ENCODE peak calls at places on chromosomes 4 and X, in nine cellular contexts. W, G, R, K, N, Y, V, E and Z are unnamed samples. For H3K27me3 and H3K4me1, the result is how much of the 10 kb centered on the place peaks cover.

GRCh38 chrX:153519569-153520285 is 2.3 kb downstream of the ATP2B3 start:
- DNase-seq in W (no peak), G (peak), R (no peak), K (no peak), N (no peak), Y (no peak), V (no peak), E (no peak), Z (no peak)

GRCh38 chr4:147370473-147370872 is 110.4 kb upstream of the EDNRA start:
- DNase-seq in W (no peak), G (peak), R (no peak), K (no peak), N (no peak), Y (no peak), V (no peak), E (no peak), Z (peak)

GRCh38 chrX:106599411-106599810 is 12.4 kb upstream of the RADX start:
- DNase-seq in W (no peak), G (no peak), R (no peak), K (no peak), N (no peak), Y (no peak), V (no peak), E (no peak), Z (no peak)

GRCh38 chr4:95701500-95701899 is 138.4 kb upstream of the PDHA2 start:
- DNase-seq in W (no peak), G (no peak), R (peak), K (no peak), N (no peak), Y (no peak), V (no peak), E (no peak), Z (no peak)

GRCh38 chr4:74805601-74806000 is 11.3 kb upstream of the BTC start:
- DNase-seq in W (no peak), G (peak), R (no peak), K (no peak), N (no peak), Y (no peak), V (no peak), E (no peak), Z (no peak)

GRCh38 chr4:141891260-141892120 is 255.1 kb downstream of the IL15 start:
- DNase-seq in W (no peak), G (no peak), R (no peak), K (no peak), N (no peak), Y (no peak), V (no peak), E (no peak), Z (no peak)

GRCh38 chr4:168151313-168151712 is 59.0 kb downstream of the ANXA10 start:
- DNase-seq in W (no peak), G (no peak), R (no peak), K (no peak), N (no peak), Y (no peak), V (no peak), E (no peak), Z (no peak)

GRCh38 chr4:144589512-144589911 is 56.4 kb upstream of the HHIP start:
- DNase-seq in W (no peak), G (no peak), R (no peak), K (no peak), N (no peak), Y (no peak), V (no peak), E (no peak), Z (no peak)

GRCh38 chr4:101074326-101074725 is 273.0 kb downstream of the PPP3CA start:
- DNase-seq in W (no peak), G (no peak), R (no peak), K (no peak), N (no peak), Y (no peak), V (no peak), E (no peak), Z (no peak)

GRCh38 chrX:132488092-132488749 is 617 bp downstream of the MBNL3 start:
- DNase-seq in W (peak), G (peak), R (no peak), K (no peak), N (no peak), Y (peak), V (no peak), E (no peak), Z (no peak)

GRCh38 chr4:80788798-80789197 is 241.7 kb upstream of the BMP3 start:
- DNase-seq in W (no peak), G (peak), R (no peak), K (no peak), N (no peak), Y (no peak), V (no peak), E (no peak), Z (no peak)

GRCh38 chr4:169870507-169870906 is 112.8 kb upstream of the HPF1 start:
- DNase-seq in W (no peak), G (no peak), R (no peak), K (no peak), N (no peak), Y (no peak), V (no peak), E (no peak), Z (no peak)

GRCh38 chr4:176150283-176150682 is 45.1 kb downstream of the SPATA4 start:
- DNase-seq in W (no peak), G (peak), R (no peak), K (no peak), N (no peak), Y (no peak), V (no peak), E (no peak), Z (no peak)

GRCh38 chrX:49133759-49134158 is 10.2 kb upstream of the GPKOW start:
- DNase-seq in W (no peak), G (no peak), R (no peak), K (no peak), N (no peak), Y (no peak), V (no peak), E (no peak), Z (no peak)

DNA sequence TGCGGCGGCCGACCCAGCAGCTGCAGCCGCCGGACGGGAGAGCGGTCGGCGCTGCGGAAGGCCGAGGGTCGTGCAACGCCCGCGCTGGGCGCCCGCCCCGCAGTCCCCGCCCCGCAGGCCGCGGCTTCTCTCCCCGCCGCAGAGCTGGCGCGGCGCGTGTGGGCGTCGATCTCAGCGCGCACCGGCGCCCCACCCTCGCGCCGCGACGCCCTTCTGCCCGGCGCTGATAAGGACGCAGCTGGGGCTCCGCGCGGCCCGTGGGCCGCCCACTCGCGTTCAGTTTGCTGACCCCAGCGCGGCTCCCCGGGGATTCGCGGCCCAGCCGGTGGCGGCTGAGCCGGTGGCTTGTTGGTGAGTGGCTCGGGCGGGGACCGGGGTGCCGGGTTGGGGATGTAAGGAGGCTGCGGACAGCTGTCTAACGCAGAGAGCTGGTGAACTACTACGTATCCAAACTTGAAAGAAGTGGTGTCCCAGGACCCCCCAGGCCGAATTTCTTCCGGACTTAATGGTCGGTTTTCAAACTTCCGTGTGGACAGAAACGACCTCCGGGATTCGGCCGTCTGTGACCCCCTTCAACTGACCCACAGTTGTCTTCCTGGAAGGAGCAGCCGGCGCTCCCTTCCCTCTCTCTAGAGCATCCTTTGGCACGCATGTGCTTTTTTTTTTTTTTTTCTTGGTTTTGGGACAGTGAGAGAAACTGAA is 1.6 kb downstream of the FHDC1 start:
- DNase-seq in W (peak), G (peak), R (no peak), K (no peak), N (peak), Y (no peak), V (peak), E (peak), Z (peak)
- TF ChIP-seq POLR2A in W (peak), G (no peak), R (no peak), K (no peak), N (no peak), Y (peak), V (no peak), E (no peak), Z (no peak)

GRCh38 chr4:5888706-5889696 is 3.9 kb downstream of the CRMP1 start:
- DNase-seq in W (no peak), G (no peak), R (no peak), K (no peak), N (no peak), Y (no peak), V (no peak), E (no peak), Z (no peak)
- H3K27me3 ChIP-seq in W (half or more), G (half or more), R (under half), K (half or more), N (under half), Y (under half), V (half or more), E (under half), Z (half or more)

GRCh38 chrX:65696613-65697012 is 29.2 kb downstream of the MSN start:
- DNase-seq in W (no peak), G (no peak), R (no peak), K (no peak), N (no peak), Y (no peak), V (no peak), E (no peak), Z (no peak)
- H3K4me1 ChIP-seq in W (under half), G (under half), R (under half), K (half or more), N (under half), Y (under half), V (half or more), E (under half), Z (half or more)

DNA sequence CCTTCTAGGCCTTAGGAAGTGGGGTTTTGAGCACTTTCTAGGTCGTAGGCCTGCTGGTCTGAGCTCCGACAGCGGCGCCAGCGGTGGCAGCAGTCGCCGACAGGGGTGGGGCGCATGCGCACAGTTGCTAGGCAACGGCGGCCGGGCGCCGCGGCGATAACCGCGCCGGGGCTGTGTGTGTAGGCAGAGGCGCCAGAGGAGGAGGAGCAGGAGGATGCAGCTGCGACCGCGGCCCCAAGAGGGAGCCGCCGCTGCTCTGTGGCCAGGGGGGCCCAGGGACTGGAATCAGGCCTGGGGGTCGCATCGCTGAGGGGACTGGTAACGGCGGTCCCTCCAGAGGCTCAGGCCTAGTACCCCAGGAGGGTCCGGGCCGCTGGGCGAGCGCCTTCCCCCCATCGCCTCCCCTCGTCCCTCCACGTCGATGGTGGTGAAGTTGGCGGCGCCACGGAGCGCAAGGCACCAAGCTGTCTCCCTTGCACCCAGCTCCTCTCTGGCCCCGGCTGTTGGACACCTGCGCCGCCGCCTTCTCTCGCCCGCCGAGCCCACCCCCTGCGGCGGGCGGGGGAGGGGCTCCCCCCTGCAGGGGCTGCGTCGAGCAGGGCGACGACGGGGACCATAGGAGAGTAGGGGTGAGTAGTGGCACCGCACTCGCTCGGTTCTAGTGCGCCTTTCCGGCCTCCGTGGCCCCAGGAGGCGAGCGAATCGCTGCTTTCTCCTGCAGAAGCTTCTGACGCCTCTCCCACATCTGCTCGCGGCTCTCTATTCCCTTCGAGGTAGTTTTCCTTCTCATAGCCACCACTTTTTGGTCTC is 58.6 kb upstream of the ZC4H2 start:
- DNase-seq in W (peak), G (peak), R (peak), K (peak), N (peak), Y (peak), V (peak), E (peak), Z (peak)
- TF ChIP-seq POLR2A in W (peak), G (no peak), R (peak), K (no peak), N (no peak), Y (peak), V (peak), E (peak), Z (no peak)

DNA sequence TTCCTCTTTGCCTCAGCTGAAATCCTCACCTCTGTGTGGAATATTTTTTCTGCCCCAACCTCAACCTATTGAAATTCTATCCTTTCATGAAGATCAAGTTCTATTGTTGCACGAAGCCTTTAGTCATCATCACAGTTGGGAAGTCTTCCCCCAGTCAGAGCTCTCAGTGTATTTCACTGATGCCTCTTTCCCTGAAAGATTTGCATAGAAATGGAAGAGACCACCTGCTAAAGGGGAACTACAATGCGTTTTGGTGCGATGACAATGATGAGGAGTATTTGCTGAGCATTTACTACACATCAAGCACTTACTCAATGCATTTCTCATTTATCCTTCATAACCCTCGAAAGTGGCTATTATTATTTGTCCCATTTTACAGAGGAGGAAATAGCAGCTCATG is 151.2 kb upstream of the KLF3 start:
- DNase-seq in W (no peak), G (no peak), R (no peak), K (no peak), N (no peak), Y (no peak), V (no peak), E (no peak), Z (no peak)
- H3K27me3 ChIP-seq in W (under half), G (under half), R (under half), K (under half), N (under half), Y (under half), V (under half), E (under half), Z (under half)